ENCODE peak calls at places on chromosomes 16 and 17, in eight cellular contexts. H is HS-5; L is GM03348; I is activated naive CD8-positive, alpha-beta T cell treated with anti-CD3 and anti-CD28 coated beads for 36 hours; W is activated gamma-delta T cell treated with anti-CD3 and anti-CD28 coated beads, Interleukin-2, amount 50 U/mL, for 16 hours; Q is AG10803; U is A172; S is stimulated activated CD4-positive, alpha-beta T cell treated with anti-CD3 and anti-CD28 coated beads, Interleukin-2, amount 100 ng/mL, for 24 hours. R is an unnamed sample.

GRCh38 chr17:4043862-4044261 is 79.6 kb upstream of the ATP2A3 start:
- DNase-seq in H (no peak), L (no peak), I (peak; percentile 39), W (peak; percentile 61), Q (no peak), U (no peak), S (peak; percentile 66), R (no peak)

GRCh38 chr16:86378128-86378527 is 132.2 kb upstream of the FOXF1 start:
- DNase-seq in H (no peak), L (no peak), I (no peak), W (no peak), Q (no peak), U (no peak), S (no peak), R (no peak)

GRCh38 chr16:31461921-31462804 is 2.9 kb downstream of the ARMC5 start:
- DNase-seq in H (no peak), L (no peak), I (no peak), W (no peak), Q (no peak), U (no peak), S (no peak), R (no peak)

GRCh38 chr16:66662445-66663194 is 33.9 kb downstream of the CMTM4 start:
- DNase-seq in H (no peak), L (peak; percentile 60), I (no peak), W (no peak), Q (peak; percentile 43), U (peak; percentile 45), S (no peak), R (no peak)

GRCh38 chr16:63890072-63890471 is 1231.8 kb downstream of the CDH11 start:
- DNase-seq in H (peak; percentile 13), L (peak; percentile 16), I (no peak), W (no peak), Q (peak; percentile 17), U (peak; percentile 13), S (no peak), R (no peak)

GRCh38 chr17:38564254-38564605 is 41.5 kb downstream of the SRCIN1 start:
- DNase-seq in H (no peak), L (no peak), I (no peak), W (no peak), Q (no peak), U (no peak), S (no peak), R (no peak)

GRCh38 chr16:9056061-9056460 is 35.4 kb upstream of the HAPSTR1 start:
- DNase-seq in H (no peak), L (no peak), I (no peak), W (no peak), Q (no peak), U (no peak), S (no peak), R (no peak)

GRCh38 chr17:58391302-58391984 is 25.9 kb downstream of the RNF43 start:
- DNase-seq in H (no peak), L (no peak), I (no peak), W (no peak), Q (no peak), U (peak; percentile 60), S (no peak), R (no peak)

GRCh38 chr16:78566397-78567073 is 467.1 kb downstream of the WWOX start:
- DNase-seq in H (no peak), L (no peak), I (no peak), W (no peak), Q (no peak), U (no peak), S (no peak), R (no peak)

GRCh38 chr17:71503710-71504471 is 616.9 kb upstream of the SOX9 start:
- DNase-seq in H (no peak), L (no peak), I (no peak), W (no peak), Q (no peak), U (no peak), S (no peak), R (no peak)

GRCh38 chr16:52547001-52547833 is at the start of gene TOX3:
- DNase-seq in H (no peak), L (peak; percentile 11), I (no peak), W (no peak), Q (no peak), U (no peak), S (no peak), R (peak; percentile 61)

GRCh38 chr17:34424814-34425490 is 61.9 kb upstream of the CCL1 start:
- DNase-seq in H (no peak), L (no peak), I (no peak), W (no peak), Q (no peak), U (no peak), S (no peak), R (no peak)

GRCh38 chr16:53220585-53220984 is 165.8 kb downstream of the CHD9 start:
- DNase-seq in H (no peak), L (peak; percentile 24), I (no peak), W (no peak), Q (peak; percentile 45), U (no peak), S (no peak), R (no peak)